ENCODE peak calls at places on chromosomes 3 and 15, in nine cellular contexts. E, K, D, W, V, N, R, I and H are unnamed samples.

GRCh38 chr3:193229851-193230250 is 11.2 kb upstream of the PLAAT1 start:
- DNase-seq in W (no peak), R (no peak), E (no peak), K (no peak), I (no peak), N (no peak), V (no peak), D (no peak), H (no peak)

GRCh38 chr3:46897829-46898320 is 20.4 kb downstream of the PTH1R start:
- DNase-seq in W (no peak), I (no peak), E (no peak), K (no peak), N (no peak), R (no peak), V (peak; percentile 51), D (no peak), H (no peak)

GRCh38 chr3:156109989-156110388 is 10.4 kb upstream of the KCNAB1 start:
- DNase-seq in I (no peak), R (no peak), K (no peak), D (no peak), W (no peak), N (no peak), V (no peak), E (no peak), H (no peak)

GRCh38 chr3:164451083-164451910 is 627.0 kb downstream of the SI start:
- DNase-seq in I (no peak), E (no peak), R (peak; percentile 16), V (no peak), W (no peak), N (no peak), K (no peak), D (peak; percentile 62), H (no peak)

GRCh38 chr15:44045661-44046060 is 149.4 kb downstream of the FRMD5 start:
- DNase-seq in W (no peak), E (no peak), I (no peak), N (no peak), D (no peak), K (no peak), R (no peak), V (no peak), H (no peak)

GRCh38 chr3:64225695-64226499 is 631 bp upstream of the PRICKLE2 start:
- DNase-seq in K (no peak), W (no peak), R (no peak), N (no peak), E (no peak), I (no peak), D (no peak), V (no peak), H (no peak)

GRCh38 chr3:84904212-84904611 is 54.6 kb upstream of the CADM2 start:
- DNase-seq in V (no peak), I (no peak), R (no peak), N (no peak), E (no peak), K (no peak), D (no peak), W (peak; percentile 10), H (no peak)

GRCh38 chr3:33578325-33579180 is 138.3 kb upstream of the UBP1 start:
- DNase-seq in I (no peak), N (no peak), K (no peak), W (no peak), R (no peak), V (no peak), D (no peak), E (no peak), H (no peak)

GRCh38 chr3:12100784-12101183 is 57.9 kb downstream of the TIMP4 start:
- DNase-seq in D (no peak), K (no peak), V (no peak), N (no peak), E (no peak), R (no peak), W (no peak), I (no peak), H (no peak)

GRCh38 chr15:25171856-25172687 is 217.3 kb downstream of the SNRPN start:
- DNase-seq in I (no peak), N (no peak), K (no peak), W (no peak), R (peak; percentile 3), D (no peak), E (no peak), V (peak; percentile 56), H (peak; percentile 29)

GRCh38 chr15:32843211-32843907 is 125.6 kb downstream of the GREM1 start:
- DNase-seq in N (no peak), V (no peak), D (no peak), E (no peak), R (no peak), I (no peak), K (no peak), W (no peak), H (no peak)

GRCh38 chr3:120780977-120781376 is 38.4 kb downstream of the GTF2E1 start:
- DNase-seq in W (no peak), R (no peak), I (no peak), V (no peak), D (no peak), K (no peak), N (no peak), E (no peak), H (no peak)

GRCh38 chr15:81747026-81747425 is 298.8 kb downstream of the MEX3B start:
- DNase-seq in D (peak; percentile 49), I (no peak), W (no peak), E (no peak), V (no peak), R (no peak), N (no peak), K (no peak), H (no peak)

GRCh38 chr3:178655488-178655887 is 119.3 kb downstream of the KCNMB2 start:
- DNase-seq in D (no peak), K (no peak), V (no peak), N (no peak), W (no peak), R (no peak), E (no peak), I (no peak), H (no peak)

GRCh38 chr3:79086514-79086913 is 681.3 kb downstream of the ROBO1 start:
- DNase-seq in N (no peak), E (no peak), R (peak; percentile 59), K (peak; percentile 33), I (no peak), V (no peak), D (peak; percentile 32), W (no peak), H (peak; percentile 51)

GRCh38 chr3:126130981-126131750 is 47.2 kb upstream of the SLC41A3 start:
- DNase-seq in N (no peak), I (no peak), E (no peak), W (no peak), R (peak; percentile 5), V (peak; percentile 74), K (no peak), D (no peak), H (peak; percentile 24)

GRCh38 chr3:50321146-50321843 is 1.2 kb downstream of the HYAL2 start:
- DNase-seq in W (peak; percentile 58), K (peak; percentile 90), I (peak; percentile 66), V (peak; percentile 96), R (peak; percentile 90), E (no peak), D (peak; percentile 95), N (peak; percentile 79), H (peak; percentile 73)

GRCh38 chr3:53416530-53416929 is 69.2 kb upstream of the DCP1A start:
- DNase-seq in E (no peak), N (no peak), I (no peak), V (no peak), W (no peak), D (peak; percentile 14), K (no peak), R (no peak), H (no peak)

GRCh38 chr3:196321162-196321561 is 3.1 kb upstream of the DYNLT2B start:
- DNase-seq in W (no peak), I (no peak), R (no peak), V (peak; percentile 73), E (no peak), N (no peak), K (no peak), D (no peak), H (no peak)

GRCh38 chr3:73868688-73869315 is 244.1 kb upstream of the PDZRN3 start:
- DNase-seq in N (no peak), W (no peak), I (no peak), K (peak; percentile 4), E (no peak), R (peak; percentile 35), V (no peak), D (no peak), H (peak; percentile 46)

GRCh38 chr3:105375750-105376511 is 9.2 kb downstream of the ALCAM start:
- DNase-seq in I (no peak), R (no peak), K (no peak), V (no peak), D (no peak), N (no peak), E (no peak), W (no peak), H (no peak)